ENCODE peak calls at places on chromosomes 7 and 10, in nine cellular contexts. S is A549; T is CD4-positive, alpha-beta memory T cell; M is CD4-positive, CD25-positive, alpha-beta regulatory T cell; Y is fibroblast of lung; I is skeletal muscle cell; Z is neuronal stem cell; L is SJSA1; A is uterus. C is an unnamed sample.

GRCh38 chr10:48287417-48288391 is 13.2 kb upstream of the FRMPD2 start:
- DNase-seq in Y (no peak), A (no peak), M (peak), T (no peak), S (no peak), Z (no peak), I (no peak), L (no peak), C (no peak)

GRCh38 chr10:75111367-75111905 is at the start of gene SAMD8:
- DNase-seq in T (peak), L (peak), M (peak), Z (peak), I (peak), Y (peak), A (peak), S (no peak), C (peak)

GRCh38 chr7:106721816-106722785 is 61.1 kb upstream of the CCDC71L start:
- DNase-seq in I (no peak), M (no peak), L (no peak), Y (no peak), A (no peak), T (no peak), S (no peak), Z (no peak), C (no peak)

GRCh38 chr10:43205681-43206390 is 61.0 kb downstream of the RASGEF1A start:
- DNase-seq in Z (no peak), I (no peak), T (no peak), Y (no peak), S (no peak), L (no peak), A (peak), M (no peak), C (no peak)

GRCh38 chr10:16612148-16612742 is 90.6 kb upstream of the C1QL3 start:
- DNase-seq in L (no peak), I (no peak), Y (peak), T (no peak), Z (peak), A (no peak), S (no peak), M (peak), C (peak)

GRCh38 chr10:77925795-77926565 is 575 bp downstream of the DLG5 start:
- DNase-seq in I (no peak), T (peak), A (peak), Y (peak), M (peak), S (no peak), L (no peak), Z (peak), C (no peak)

GRCh38 chr7:435518-436366 is 83.9 kb downstream of the PDGFA start:
- DNase-seq in Z (no peak), A (no peak), M (no peak), T (no peak), Y (no peak), L (peak), I (no peak), S (peak), C (no peak)

GRCh38 chr10:43265799-43266721 is 805 bp downstream of the RASGEF1A start:
- DNase-seq in T (peak), L (no peak), Y (no peak), A (no peak), Z (no peak), I (no peak), M (peak), S (peak), C (no peak)

GRCh38 chr10:112261281-112261822 is 21.8 kb upstream of the TECTB start:
- DNase-seq in T (no peak), I (peak), M (no peak), S (no peak), Y (peak), Z (no peak), A (no peak), L (no peak), C (no peak)

GRCh38 chr10:88991900-88992237 is 1.3 kb downstream of the FAS start:
- DNase-seq in T (no peak), A (no peak), Y (no peak), M (peak), Z (no peak), I (no peak), S (peak), L (no peak), C (peak)

GRCh38 chr7:130814753-130815152 is 80.7 kb upstream of the KLF14 start:
- DNase-seq in S (no peak), Y (peak), M (peak), L (no peak), Z (no peak), T (no peak), I (no peak), A (no peak), C (peak)

GRCh38 chr7:35253182-35253679 is 669 bp downstream of the TBX20 start:
- DNase-seq in Y (no peak), A (no peak), S (peak), L (peak), Z (no peak), I (no peak), T (no peak), M (no peak), C (no peak)

GRCh38 chr7:35254496-35255416 is 856 bp upstream of the TBX20 start:
- DNase-seq in Z (no peak), I (no peak), M (no peak), L (no peak), Y (no peak), T (no peak), S (no peak), A (no peak), C (no peak)

GRCh38 chr7:35255417-35255798 is 1.5 kb upstream of the TBX20 start:
- DNase-seq in L (no peak), I (no peak), M (no peak), T (no peak), Z (no peak), Y (no peak), S (no peak), A (no peak), C (no peak)

GRCh38 chr7:35252584-35252983 is 1.3 kb downstream of the TBX20 start:
- DNase-seq in S (no peak), I (no peak), Y (no peak), L (peak), A (no peak), T (no peak), Z (no peak), M (no peak), C (no peak)

DNA sequence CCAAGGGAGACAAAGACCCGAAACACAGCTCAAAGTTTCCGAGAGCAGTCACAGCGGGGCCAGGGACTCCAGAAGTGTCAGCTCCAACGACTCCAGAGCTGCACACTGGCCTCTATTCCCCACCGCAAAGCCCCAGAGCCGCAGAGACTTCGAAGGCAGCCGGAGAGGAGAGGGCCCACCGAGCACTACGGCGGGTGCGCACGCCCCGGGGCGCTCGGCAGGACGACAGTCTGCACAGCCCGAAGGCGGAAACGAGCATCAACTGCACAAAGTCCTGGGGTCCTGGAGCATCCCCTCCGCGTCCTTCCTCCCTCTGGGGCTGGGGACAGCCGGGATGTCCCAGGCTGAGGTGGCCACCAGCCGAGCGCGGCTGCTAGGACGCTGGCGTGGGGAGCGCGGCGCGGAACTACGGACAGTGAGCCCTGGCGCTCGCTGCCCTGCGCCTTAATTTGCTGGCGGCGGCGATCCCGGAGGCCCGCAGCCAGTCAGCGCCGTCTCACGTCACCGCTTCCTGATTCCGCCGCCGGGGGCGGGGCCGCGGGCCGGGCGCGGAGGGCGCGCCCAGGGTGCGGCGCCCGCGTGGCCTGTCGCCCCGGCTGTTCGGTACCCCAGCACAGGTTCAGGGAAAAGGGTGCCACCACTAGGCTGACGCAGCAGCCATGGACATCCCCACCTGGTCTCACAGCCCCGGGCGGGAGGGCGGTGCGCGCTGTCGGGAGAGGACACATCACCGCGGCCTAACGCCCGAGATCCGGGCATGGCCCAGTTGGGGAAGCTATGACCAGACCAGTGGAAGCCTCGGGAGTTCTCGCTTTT is at the start of gene TBX20:
- DNase-seq in Y (peak), L (peak), I (no peak), M (peak), T (no peak), S (peak), A (no peak), Z (no peak), C (no peak)
- H3K4me3 ChIP-seq in Y (peak), L (peak), I (peak), M (peak), T (no peak), S (peak), A (no peak), Z (peak), C (no peak)

GRCh38 chr7:16091951-16092350 is 329.4 kb downstream of the CRPPA start:
- DNase-seq in L (no peak), A (no peak), S (no peak), Y (peak), M (no peak), I (no peak), Z (no peak), T (no peak), C (no peak)
- H3K4me3 ChIP-seq in L (no peak), A (no peak), S (no peak), Y (no peak), M (no peak), I (no peak), Z (no peak), T (no peak), C (no peak)

DNA sequence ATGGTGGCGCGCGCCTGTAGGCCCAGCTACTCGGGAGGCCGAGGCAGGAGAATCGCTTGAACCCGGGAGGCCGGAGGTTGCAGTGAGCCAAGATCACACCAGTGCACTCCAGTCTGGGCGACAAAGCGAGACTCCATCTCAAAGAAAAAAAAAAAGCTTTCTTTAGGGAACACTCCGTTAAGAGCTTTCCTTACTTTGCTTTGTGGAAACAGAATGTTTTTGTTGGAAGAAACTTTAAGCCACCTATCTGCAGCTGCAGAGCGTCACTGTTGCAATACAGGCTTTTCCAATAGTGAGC is 641 bp upstream of the TPK1 start:
- DNase-seq in I (no peak), S (no peak), T (no peak), Y (no peak), L (no peak), M (no peak), Z (no peak), A (no peak), C (no peak)
- H3K4me3 ChIP-seq in I (peak), S (peak), T (no peak), Y (no peak), L (peak), M (peak), Z (no peak), A (peak), C (no peak)

DNA sequence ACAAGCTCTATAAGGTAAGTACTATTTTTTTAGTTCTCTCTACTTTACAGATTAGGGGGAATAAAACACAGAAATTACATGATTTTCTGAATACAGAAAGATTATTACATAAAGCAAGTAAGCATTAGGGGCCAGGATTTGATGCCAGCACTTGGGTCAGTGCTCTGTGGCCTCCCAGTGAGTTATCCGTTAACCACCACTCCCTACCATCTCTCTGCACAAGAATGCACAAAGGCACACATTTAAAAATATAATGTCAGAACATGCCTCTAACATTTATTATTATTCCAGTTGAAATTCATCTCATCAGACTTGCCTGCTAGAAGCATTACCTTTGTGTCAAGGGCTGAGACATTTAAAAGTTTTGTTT is 59.0 kb downstream of the MET start:
- DNase-seq in A (no peak), Z (no peak), T (no peak), M (no peak), I (no peak), S (no peak), L (no peak), Y (no peak), C (no peak)
- H3K4me3 ChIP-seq in A (no peak), Z (no peak), T (no peak), M (no peak), I (no peak), S (no peak), L (no peak), Y (no peak), C (no peak)

C was measured in Jurkat, Clone E6-1.